ENCODE peak calls at places on chromosomes 7 and 10, in four cellular contexts. One of them, this sample, is unnamed.

GRCh38 chr7:150317748-150318444 is 5.3 kb upstream of the LRRC61 start:
- DNase-seq in NCI-H1105 treated with DMSO at 0.1 percent for 48 hours: no peak
- DNase-seq in activated T-cell treated with anti-CD3 and anti-CD28 coated beads, Interleukin-2, amount 50 U/mL, for 4 hours: no peak
- DNase-seq in right atrium auricular region: no peak
- DNase-seq in this sample: no peak

GRCh38 chr7:132004528-132004927 is 448.1 kb upstream of the PODXL start:
- DNase-seq in right atrium auricular region: no peak
- DNase-seq in NCI-H1105 treated with DMSO at 0.1 percent for 48 hours: no peak
- DNase-seq in activated T-cell treated with anti-CD3 and anti-CD28 coated beads, Interleukin-2, amount 50 U/mL, for 4 hours: no peak
- DNase-seq in this sample: peak

GRCh38 chr10:60803433-60803832 is 25.2 kb downstream of the CDK1 start:
- DNase-seq in right atrium auricular region: no peak
- DNase-seq in NCI-H1105 treated with DMSO at 0.1 percent for 48 hours: no peak
- DNase-seq in activated T-cell treated with anti-CD3 and anti-CD28 coated beads, Interleukin-2, amount 50 U/mL, for 4 hours: no peak
- DNase-seq in this sample: no peak

GRCh38 chr10:37975407-37975991 is 948 bp downstream of the ZNF25 start:
- DNase-seq in NCI-H1105 treated with DMSO at 0.1 percent for 48 hours: peak
- DNase-seq in right atrium auricular region: no peak
- DNase-seq in activated T-cell treated with anti-CD3 and anti-CD28 coated beads, Interleukin-2, amount 50 U/mL, for 4 hours: no peak
- DNase-seq in this sample: no peak

GRCh38 chr10:123666318-123667291 is at the start of gene GPR26:
- DNase-seq in activated T-cell treated with anti-CD3 and anti-CD28 coated beads, Interleukin-2, amount 50 U/mL, for 4 hours: no peak
- DNase-seq in right atrium auricular region: no peak
- DNase-seq in NCI-H1105 treated with DMSO at 0.1 percent for 48 hours: no peak
- DNase-seq in this sample: no peak

GRCh38 chr7:1425292-1426136 is 33.8 kb downstream of the MICALL2 start:
- DNase-seq in NCI-H1105 treated with DMSO at 0.1 percent for 48 hours: peak
- DNase-seq in activated T-cell treated with anti-CD3 and anti-CD28 coated beads, Interleukin-2, amount 50 U/mL, for 4 hours: no peak
- DNase-seq in right atrium auricular region: no peak
- DNase-seq in this sample: no peak

GRCh38 chr7:92072708-92073107 is 61.6 kb downstream of the CYP51A1 start:
- DNase-seq in right atrium auricular region: no peak
- DNase-seq in NCI-H1105 treated with DMSO at 0.1 percent for 48 hours: no peak
- DNase-seq in activated T-cell treated with anti-CD3 and anti-CD28 coated beads, Interleukin-2, amount 50 U/mL, for 4 hours: no peak
- DNase-seq in this sample: no peak

GRCh38 chr10:24617771-24618396 is 105.8 kb downstream of the ARHGAP21 start:
- DNase-seq in NCI-H1105 treated with DMSO at 0.1 percent for 48 hours: no peak
- DNase-seq in right atrium auricular region: no peak
- DNase-seq in activated T-cell treated with anti-CD3 and anti-CD28 coated beads, Interleukin-2, amount 50 U/mL, for 4 hours: peak
- DNase-seq in this sample: no peak

GRCh38 chr10:43392757-43393156 is 16.2 kb downstream of the HNRNPF start:
- DNase-seq in activated T-cell treated with anti-CD3 and anti-CD28 coated beads, Interleukin-2, amount 50 U/mL, for 4 hours: no peak
- DNase-seq in NCI-H1105 treated with DMSO at 0.1 percent for 48 hours: no peak
- DNase-seq in right atrium auricular region: no peak
- DNase-seq in this sample: no peak

GRCh38 chr10:33252794-33253203 is 81.7 kb downstream of the NRP1 start:
- DNase-seq in right atrium auricular region: no peak
- DNase-seq in NCI-H1105 treated with DMSO at 0.1 percent for 48 hours: no peak
- DNase-seq in activated T-cell treated with anti-CD3 and anti-CD28 coated beads, Interleukin-2, amount 50 U/mL, for 4 hours: no peak
- DNase-seq in this sample: no peak

GRCh38 chr7:150520145-150520544 is 5.5 kb downstream of the GIMAP7 start:
- DNase-seq in activated T-cell treated with anti-CD3 and anti-CD28 coated beads, Interleukin-2, amount 50 U/mL, for 4 hours: no peak
- DNase-seq in NCI-H1105 treated with DMSO at 0.1 percent for 48 hours: no peak
- DNase-seq in right atrium auricular region: no peak
- DNase-seq in this sample: no peak

GRCh38 chr10:24150853-24151252 is 58.1 kb upstream of the KIAA1217 start:
- DNase-seq in right atrium auricular region: no peak
- DNase-seq in activated T-cell treated with anti-CD3 and anti-CD28 coated beads, Interleukin-2, amount 50 U/mL, for 4 hours: no peak
- DNase-seq in NCI-H1105 treated with DMSO at 0.1 percent for 48 hours: no peak
- DNase-seq in this sample: no peak

GRCh38 chr7:40866601-40867000 is 731.8 kb downstream of the SUGCT start:
- DNase-seq in NCI-H1105 treated with DMSO at 0.1 percent for 48 hours: no peak
- DNase-seq in activated T-cell treated with anti-CD3 and anti-CD28 coated beads, Interleukin-2, amount 50 U/mL, for 4 hours: no peak
- DNase-seq in right atrium auricular region: no peak
- DNase-seq in this sample: no peak

GRCh38 chr7:155533827-155534690 is 12.3 kb downstream of the CNPY1 start:
- DNase-seq in right atrium auricular region: no peak
- DNase-seq in activated T-cell treated with anti-CD3 and anti-CD28 coated beads, Interleukin-2, amount 50 U/mL, for 4 hours: no peak
- DNase-seq in NCI-H1105 treated with DMSO at 0.1 percent for 48 hours: no peak
- DNase-seq in this sample: no peak

GRCh38 chr7:19397917-19398316 is 252.7 kb upstream of the FERD3L start:
- DNase-seq in right atrium auricular region: no peak
- DNase-seq in NCI-H1105 treated with DMSO at 0.1 percent for 48 hours: no peak
- DNase-seq in activated T-cell treated with anti-CD3 and anti-CD28 coated beads, Interleukin-2, amount 50 U/mL, for 4 hours: no peak
- DNase-seq in this sample: no peak

GRCh38 chr10:96666738-96667137 is 53.6 kb downstream of the PIK3AP1 start:
- DNase-seq in NCI-H1105 treated with DMSO at 0.1 percent for 48 hours: no peak
- DNase-seq in right atrium auricular region: no peak
- DNase-seq in activated T-cell treated with anti-CD3 and anti-CD28 coated beads, Interleukin-2, amount 50 U/mL, for 4 hours: no peak
- DNase-seq in this sample: no peak

GRCh38 chr7:85833071-85833470 is 646.2 kb upstream of the SEMA3D start:
- DNase-seq in right atrium auricular region: no peak
- DNase-seq in activated T-cell treated with anti-CD3 and anti-CD28 coated beads, Interleukin-2, amount 50 U/mL, for 4 hours: no peak
- DNase-seq in NCI-H1105 treated with DMSO at 0.1 percent for 48 hours: no peak
- DNase-seq in this sample: no peak

GRCh38 chr10:98563811-98564210 is 117.1 kb upstream of the HPS1 start:
- DNase-seq in right atrium auricular region: no peak
- DNase-seq in activated T-cell treated with anti-CD3 and anti-CD28 coated beads, Interleukin-2, amount 50 U/mL, for 4 hours: no peak
- DNase-seq in NCI-H1105 treated with DMSO at 0.1 percent for 48 hours: no peak
- DNase-seq in this sample: no peak

GRCh38 chr7:86653919-86654659 is 10.4 kb downstream of the GRM3 start:
- DNase-seq in right atrium auricular region: no peak
- DNase-seq in NCI-H1105 treated with DMSO at 0.1 percent for 48 hours: no peak
- DNase-seq in activated T-cell treated with anti-CD3 and anti-CD28 coated beads, Interleukin-2, amount 50 U/mL, for 4 hours: no peak
- DNase-seq in this sample: peak

GRCh38 chr7:73612598-73613269 is 11.6 kb downstream of the MLXIPL start:
- DNase-seq in activated T-cell treated with anti-CD3 and anti-CD28 coated beads, Interleukin-2, amount 50 U/mL, for 4 hours: no peak
- DNase-seq in right atrium auricular region: no peak
- DNase-seq in NCI-H1105 treated with DMSO at 0.1 percent for 48 hours: no peak
- DNase-seq in this sample: no peak

GRCh38 chr10:15805395-15806058 is 54.8 kb downstream of the MINDY3 start:
- DNase-seq in right atrium auricular region: no peak
- DNase-seq in activated T-cell treated with anti-CD3 and anti-CD28 coated beads, Interleukin-2, amount 50 U/mL, for 4 hours: no peak
- DNase-seq in NCI-H1105 treated with DMSO at 0.1 percent for 48 hours: no peak
- DNase-seq in this sample: no peak

GRCh38 chr10:111076191-111076681 is 593 bp upstream of the ADRA2A start:
- DNase-seq in activated T-cell treated with anti-CD3 and anti-CD28 coated beads, Interleukin-2, amount 50 U/mL, for 4 hours: peak
- DNase-seq in NCI-H1105 treated with DMSO at 0.1 percent for 48 hours: peak
- DNase-seq in right atrium auricular region: no peak
- DNase-seq in this sample: no peak

GRCh38 chr10:1706711-1707110 is 30.6 kb downstream of the ADARB2 start:
- DNase-seq in NCI-H1105 treated with DMSO at 0.1 percent for 48 hours: no peak
- DNase-seq in right atrium auricular region: no peak
- DNase-seq in activated T-cell treated with anti-CD3 and anti-CD28 coated beads, Interleukin-2, amount 50 U/mL, for 4 hours: no peak
- DNase-seq in this sample: no peak

GRCh38 chr7:84297606-84298005 is 103.0 kb upstream of the SEMA3A start:
- DNase-seq in right atrium auricular region: no peak
- DNase-seq in activated T-cell treated with anti-CD3 and anti-CD28 coated beads, Interleukin-2, amount 50 U/mL, for 4 hours: no peak
- DNase-seq in NCI-H1105 treated with DMSO at 0.1 percent for 48 hours: no peak
- DNase-seq in this sample: no peak

GRCh38 chr7:39609084-39609461 is 14.3 kb upstream of the RALA start:
- DNase-seq in activated T-cell treated with anti-CD3 and anti-CD28 coated beads, Interleukin-2, amount 50 U/mL, for 4 hours: no peak
- DNase-seq in right atrium auricular region: no peak
- DNase-seq in NCI-H1105 treated with DMSO at 0.1 percent for 48 hours: no peak
- DNase-seq in this sample: no peak

GRCh38 chr7:106059556-106059955 is 52.6 kb downstream of the SYPL1 start:
- DNase-seq in right atrium auricular region: no peak
- DNase-seq in activated T-cell treated with anti-CD3 and anti-CD28 coated beads, Interleukin-2, amount 50 U/mL, for 4 hours: no peak
- DNase-seq in NCI-H1105 treated with DMSO at 0.1 percent for 48 hours: no peak
- DNase-seq in this sample: no peak

GRCh38 chr10:12733271-12733670 is 268.2 kb downstream of the CCDC3 start:
- DNase-seq in right atrium auricular region: no peak
- DNase-seq in activated T-cell treated with anti-CD3 and anti-CD28 coated beads, Interleukin-2, amount 50 U/mL, for 4 hours: no peak
- DNase-seq in NCI-H1105 treated with DMSO at 0.1 percent for 48 hours: no peak
- DNase-seq in this sample: no peak

GRCh38 chr10:92103376-92104084 is 180.0 kb downstream of the BTAF1 start:
- DNase-seq in NCI-H1105 treated with DMSO at 0.1 percent for 48 hours: no peak
- DNase-seq in activated T-cell treated with anti-CD3 and anti-CD28 coated beads, Interleukin-2, amount 50 U/mL, for 4 hours: no peak
- DNase-seq in right atrium auricular region: no peak
- DNase-seq in this sample: no peak

GRCh38 chr7:151859111-151859947 is 17.6 kb downstream of the PRKAG2 start:
- DNase-seq in right atrium auricular region: no peak
- DNase-seq in NCI-H1105 treated with DMSO at 0.1 percent for 48 hours: no peak
- DNase-seq in activated T-cell treated with anti-CD3 and anti-CD28 coated beads, Interleukin-2, amount 50 U/mL, for 4 hours: no peak
- DNase-seq in this sample: peak

GRCh38 chr10:110032801-110033723 is 25.3 kb downstream of the ADD3 start:
- DNase-seq in NCI-H1105 treated with DMSO at 0.1 percent for 48 hours: no peak
- DNase-seq in right atrium auricular region: no peak
- DNase-seq in activated T-cell treated with anti-CD3 and anti-CD28 coated beads, Interleukin-2, amount 50 U/mL, for 4 hours: no peak
- DNase-seq in this sample: peak

GRCh38 chr10:128025951-128026350 is 100.3 kb downstream of the MKI67 start:
- DNase-seq in NCI-H1105 treated with DMSO at 0.1 percent for 48 hours: no peak
- DNase-seq in right atrium auricular region: no peak
- DNase-seq in activated T-cell treated with anti-CD3 and anti-CD28 coated beads, Interleukin-2, amount 50 U/mL, for 4 hours: no peak
- DNase-seq in this sample: no peak

GRCh38 chr7:132859199-132859598 is 222.7 kb downstream of the CHCHD3 start:
- DNase-seq in right atrium auricular region: no peak
- DNase-seq in activated T-cell treated with anti-CD3 and anti-CD28 coated beads, Interleukin-2, amount 50 U/mL, for 4 hours: no peak
- DNase-seq in NCI-H1105 treated with DMSO at 0.1 percent for 48 hours: no peak
- DNase-seq in this sample: no peak

GRCh38 chr7:141072548-141073172 is 1.2 kb upstream of the TMEM178B start:
- DNase-seq in NCI-H1105 treated with DMSO at 0.1 percent for 48 hours: peak
- DNase-seq in activated T-cell treated with anti-CD3 and anti-CD28 coated beads, Interleukin-2, amount 50 U/mL, for 4 hours: no peak
- DNase-seq in right atrium auricular region: peak
- DNase-seq in this sample: peak

GRCh38 chr10:60142736-60143135 is 236.4 kb upstream of the CCDC6 start:
- DNase-seq in NCI-H1105 treated with DMSO at 0.1 percent for 48 hours: no peak
- DNase-seq in right atrium auricular region: no peak
- DNase-seq in activated T-cell treated with anti-CD3 and anti-CD28 coated beads, Interleukin-2, amount 50 U/mL, for 4 hours: no peak
- DNase-seq in this sample: no peak

GRCh38 chr10:28366943-28367342 is 64.1 kb upstream of the MPP7 start:
- DNase-seq in activated T-cell treated with anti-CD3 and anti-CD28 coated beads, Interleukin-2, amount 50 U/mL, for 4 hours: no peak
- DNase-seq in right atrium auricular region: no peak
- DNase-seq in NCI-H1105 treated with DMSO at 0.1 percent for 48 hours: no peak
- DNase-seq in this sample: no peak

GRCh38 chr10:132146271-132146671 is 40.5 kb upstream of the DPYSL4 start:
- DNase-seq in right atrium auricular region: no peak
- DNase-seq in NCI-H1105 treated with DMSO at 0.1 percent for 48 hours: no peak
- DNase-seq in activated T-cell treated with anti-CD3 and anti-CD28 coated beads, Interleukin-2, amount 50 U/mL, for 4 hours: no peak
- DNase-seq in this sample: no peak

GRCh38 chr10:102152545-102152890 is 329 bp downstream of the NOLC1 start:
- DNase-seq in right atrium auricular region: no peak
- DNase-seq in activated T-cell treated with anti-CD3 and anti-CD28 coated beads, Interleukin-2, amount 50 U/mL, for 4 hours: peak
- DNase-seq in NCI-H1105 treated with DMSO at 0.1 percent for 48 hours: no peak
- DNase-seq in this sample: no peak